ENCODE peak calls at places on chromosomes 6 and 20, in nine cellular contexts. One of them, this sample, is unnamed. For H3K9me3, the result is how much of the 10 kb centered on the place peaks cover.

GRCh38 chr6:48641544-48641943 is 530.5 kb upstream of the PTCHD4 start:
- DNase-seq in cardiac muscle cell: no peak
- DNase-seq in AG04450: peak
- DNase-seq in upper lobe of right lung: no peak
- DNase-seq in A549: no peak
- DNase-seq in Panc1: no peak
- DNase-seq in mucosa of descending colon: no peak
- DNase-seq in transverse colon: no peak
- DNase-seq in left ventricle myocardium inferior: no peak
- DNase-seq in this sample: no peak

GRCh38 chr6:109961666-109962065 is 16.4 kb upstream of the GPR6 start:
- DNase-seq in AG04450: no peak
- DNase-seq in upper lobe of right lung: no peak
- DNase-seq in left ventricle myocardium inferior: no peak
- DNase-seq in transverse colon: no peak
- DNase-seq in cardiac muscle cell: no peak
- DNase-seq in A549: no peak
- DNase-seq in mucosa of descending colon: no peak
- DNase-seq in Panc1: no peak
- DNase-seq in this sample: no peak

GRCh38 chr6:7921071-7921470 is 10.5 kb upstream of the TXNDC5 start:
- DNase-seq in left ventricle myocardium inferior: no peak
- DNase-seq in AG04450: no peak
- DNase-seq in cardiac muscle cell: no peak
- DNase-seq in mucosa of descending colon: no peak
- DNase-seq in upper lobe of right lung: no peak
- DNase-seq in transverse colon: no peak
- DNase-seq in A549: no peak
- DNase-seq in Panc1: no peak
- DNase-seq in this sample: no peak

GRCh38 chr20:36830791-36831691 is 44.9 kb upstream of the TLDC2 start:
- DNase-seq in mucosa of descending colon: no peak
- DNase-seq in cardiac muscle cell: peak
- DNase-seq in transverse colon: no peak
- DNase-seq in AG04450: no peak
- DNase-seq in Panc1: no peak
- DNase-seq in A549: no peak
- DNase-seq in upper lobe of right lung: no peak
- DNase-seq in left ventricle myocardium inferior: peak
- DNase-seq in this sample: no peak

GRCh38 chr6:138307352-138307751 is 70.4 kb upstream of the SMIM28 start:
- DNase-seq in Panc1: no peak
- DNase-seq in upper lobe of right lung: no peak
- DNase-seq in AG04450: no peak
- DNase-seq in left ventricle myocardium inferior: peak
- DNase-seq in cardiac muscle cell: no peak
- DNase-seq in A549: no peak
- DNase-seq in transverse colon: no peak
- DNase-seq in mucosa of descending colon: no peak
- DNase-seq in this sample: no peak

GRCh38 chr20:46028110-46028509 is 905 bp upstream of the SLC12A5 start:
- DNase-seq in upper lobe of right lung: no peak
- DNase-seq in AG04450: no peak
- DNase-seq in A549: no peak
- DNase-seq in Panc1: no peak
- DNase-seq in left ventricle myocardium inferior: no peak
- DNase-seq in transverse colon: no peak
- DNase-seq in mucosa of descending colon: no peak
- DNase-seq in cardiac muscle cell: no peak
- DNase-seq in this sample: no peak

GRCh38 chr6:25138697-25139051 is 140.5 kb upstream of the CARMIL1 start:
- DNase-seq in cardiac muscle cell: no peak
- DNase-seq in upper lobe of right lung: no peak
- DNase-seq in mucosa of descending colon: no peak
- DNase-seq in Panc1: no peak
- DNase-seq in transverse colon: no peak
- DNase-seq in A549: no peak
- DNase-seq in left ventricle myocardium inferior: no peak
- DNase-seq in AG04450: no peak
- DNase-seq in this sample: no peak

GRCh38 chr6:44202972-44203750 is 13.6 kb upstream of the MYMX start:
- DNase-seq in cardiac muscle cell: no peak
- DNase-seq in AG04450: no peak
- DNase-seq in left ventricle myocardium inferior: no peak
- DNase-seq in mucosa of descending colon: no peak
- DNase-seq in Panc1: no peak
- DNase-seq in A549: no peak
- DNase-seq in upper lobe of right lung: no peak
- DNase-seq in transverse colon: no peak
- DNase-seq in this sample: no peak

GRCh38 chr6:89430563-89430962 is 2.4 kb upstream of the ANKRD6 start:
- DNase-seq in upper lobe of right lung: no peak
- DNase-seq in Panc1: no peak
- DNase-seq in cardiac muscle cell: peak
- DNase-seq in left ventricle myocardium inferior: no peak
- DNase-seq in A549: no peak
- DNase-seq in transverse colon: no peak
- DNase-seq in mucosa of descending colon: no peak
- DNase-seq in AG04450: no peak
- DNase-seq in this sample: no peak

GRCh38 chr6:162785632-162786242 is 58.0 kb downstream of the PACRG start:
- DNase-seq in AG04450: no peak
- DNase-seq in left ventricle myocardium inferior: peak
- DNase-seq in mucosa of descending colon: no peak
- DNase-seq in A549: no peak
- DNase-seq in transverse colon: no peak
- DNase-seq in Panc1: no peak
- DNase-seq in upper lobe of right lung: no peak
- DNase-seq in cardiac muscle cell: peak
- DNase-seq in this sample: no peak

GRCh38 chr6:45554596-45554995 is 176.9 kb upstream of the SUPT3H start:
- DNase-seq in Panc1: no peak
- DNase-seq in transverse colon: no peak
- DNase-seq in left ventricle myocardium inferior: no peak
- DNase-seq in A549: no peak
- DNase-seq in cardiac muscle cell: no peak
- DNase-seq in AG04450: no peak
- DNase-seq in upper lobe of right lung: no peak
- DNase-seq in mucosa of descending colon: no peak
- DNase-seq in this sample: no peak

GRCh38 chr6:62998022-62998421 is 213.2 kb upstream of the FKBP1C start:
- DNase-seq in Panc1: no peak
- DNase-seq in mucosa of descending colon: no peak
- DNase-seq in left ventricle myocardium inferior: no peak
- DNase-seq in transverse colon: no peak
- DNase-seq in cardiac muscle cell: no peak
- DNase-seq in upper lobe of right lung: no peak
- DNase-seq in A549: no peak
- DNase-seq in AG04450: no peak
- DNase-seq in this sample: no peak

GRCh38 chr6:51542466-51542865 is 544.9 kb downstream of the PKHD1 start:
- DNase-seq in left ventricle myocardium inferior: no peak
- DNase-seq in transverse colon: no peak
- DNase-seq in mucosa of descending colon: no peak
- DNase-seq in upper lobe of right lung: no peak
- DNase-seq in AG04450: no peak
- DNase-seq in cardiac muscle cell: no peak
- DNase-seq in A549: no peak
- DNase-seq in Panc1: no peak
- DNase-seq in this sample: no peak

GRCh38 chr6:134074151-134074712 is 21.8 kb upstream of the SLC2A12 start:
- DNase-seq in mucosa of descending colon: no peak
- DNase-seq in left ventricle myocardium inferior: no peak
- DNase-seq in Panc1: no peak
- DNase-seq in cardiac muscle cell: no peak
- DNase-seq in AG04450: no peak
- DNase-seq in A549: no peak
- DNase-seq in upper lobe of right lung: no peak
- DNase-seq in transverse colon: no peak
- DNase-seq in this sample: no peak

GRCh38 chr6:31300797-31301196 is 28.9 kb upstream of the HLA-C start:
- DNase-seq in upper lobe of right lung: no peak
- DNase-seq in Panc1: no peak
- DNase-seq in transverse colon: no peak
- DNase-seq in left ventricle myocardium inferior: no peak
- DNase-seq in A549: no peak
- DNase-seq in AG04450: no peak
- DNase-seq in cardiac muscle cell: no peak
- DNase-seq in mucosa of descending colon: no peak
- DNase-seq in this sample: no peak

GRCh38 chr20:16785221-16785620 is 37.1 kb downstream of the OTOR start:
- DNase-seq in transverse colon: no peak
- DNase-seq in AG04450: no peak
- DNase-seq in Panc1: no peak
- DNase-seq in A549: no peak
- DNase-seq in left ventricle myocardium inferior: no peak
- DNase-seq in upper lobe of right lung: no peak
- DNase-seq in cardiac muscle cell: no peak
- DNase-seq in mucosa of descending colon: no peak
- DNase-seq in this sample: no peak

DNA sequence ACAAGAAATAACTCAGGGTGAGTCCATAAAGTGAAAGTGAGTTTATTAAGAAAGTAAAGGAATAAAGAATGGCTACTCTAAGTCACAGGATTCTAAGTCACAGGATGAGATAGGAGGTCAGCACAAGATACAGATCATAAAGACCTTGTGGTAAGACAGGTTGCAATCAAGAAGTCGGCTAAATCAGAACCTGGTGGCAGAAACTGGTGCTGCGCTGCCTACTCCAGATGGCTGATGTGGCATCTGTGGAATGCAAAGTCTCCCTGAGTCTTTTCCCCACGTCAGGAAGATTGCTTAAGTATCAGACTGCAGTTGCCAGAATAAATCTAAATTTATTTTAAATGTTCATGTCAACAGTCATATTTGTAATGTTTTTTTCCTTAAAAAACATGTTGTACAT is 10.7 kb upstream of the KCNK15 start:
- DNase-seq in cardiac muscle cell: peak
- DNase-seq in transverse colon: no peak
- DNase-seq in upper lobe of right lung: no peak
- DNase-seq in mucosa of descending colon: no peak
- DNase-seq in A549: peak
- DNase-seq in left ventricle myocardium inferior: no peak
- DNase-seq in Panc1: no peak
- DNase-seq in AG04450: no peak
- DNase-seq in this sample: no peak
- TF ChIP-seq CTCF in cardiac muscle cell: peak
- TF ChIP-seq CTCF in transverse colon: no peak
- TF ChIP-seq CTCF in upper lobe of right lung: no peak
- TF ChIP-seq CTCF in mucosa of descending colon: no peak
- TF ChIP-seq CTCF in A549: no peak
- TF ChIP-seq CTCF in left ventricle myocardium inferior: no peak
- TF ChIP-seq CTCF in Panc1: peak
- TF ChIP-seq CTCF in AG04450: peak
- TF ChIP-seq CTCF in this sample: no peak

GRCh38 chr6:38062066-38062465 is 242.5 kb downstream of the ZFAND3 start:
- DNase-seq in upper lobe of right lung: no peak
- DNase-seq in cardiac muscle cell: no peak
- DNase-seq in transverse colon: no peak
- DNase-seq in AG04450: no peak
- DNase-seq in Panc1: no peak
- DNase-seq in mucosa of descending colon: no peak
- DNase-seq in left ventricle myocardium inferior: no peak
- DNase-seq in A549: no peak
- DNase-seq in this sample: no peak

GRCh38 chr6:38055210-38055609 is 235.7 kb downstream of the ZFAND3 start:
- DNase-seq in left ventricle myocardium inferior: no peak
- DNase-seq in cardiac muscle cell: no peak
- DNase-seq in upper lobe of right lung: no peak
- DNase-seq in mucosa of descending colon: no peak
- DNase-seq in transverse colon: no peak
- DNase-seq in A549: no peak
- DNase-seq in Panc1: no peak
- DNase-seq in AG04450: no peak
- DNase-seq in this sample: no peak

GRCh38 chr6:38056361-38056760 is 236.8 kb downstream of the ZFAND3 start:
- DNase-seq in left ventricle myocardium inferior: no peak
- DNase-seq in A549: no peak
- DNase-seq in AG04450: no peak
- DNase-seq in mucosa of descending colon: no peak
- DNase-seq in Panc1: no peak
- DNase-seq in upper lobe of right lung: no peak
- DNase-seq in cardiac muscle cell: no peak
- DNase-seq in transverse colon: no peak
- DNase-seq in this sample: no peak

GRCh38 chr6:38054526-38054925 is 235.0 kb downstream of the ZFAND3 start:
- DNase-seq in AG04450: no peak
- DNase-seq in A549: no peak
- DNase-seq in left ventricle myocardium inferior: no peak
- DNase-seq in upper lobe of right lung: no peak
- DNase-seq in transverse colon: no peak
- DNase-seq in cardiac muscle cell: no peak
- DNase-seq in Panc1: no peak
- DNase-seq in mucosa of descending colon: no peak
- DNase-seq in this sample: no peak

GRCh38 chr6:38058022-38058421 is 238.5 kb downstream of the ZFAND3 start:
- DNase-seq in A549: no peak
- DNase-seq in upper lobe of right lung: no peak
- DNase-seq in AG04450: peak
- DNase-seq in cardiac muscle cell: no peak
- DNase-seq in transverse colon: no peak
- DNase-seq in Panc1: no peak
- DNase-seq in mucosa of descending colon: no peak
- DNase-seq in left ventricle myocardium inferior: no peak
- DNase-seq in this sample: no peak
- H3K9me3 ChIP-seq in A549: under half
- H3K9me3 ChIP-seq in upper lobe of right lung: under half
- H3K9me3 ChIP-seq in AG04450: under half
- H3K9me3 ChIP-seq in cardiac muscle cell: under half
- H3K9me3 ChIP-seq in transverse colon: under half
- H3K9me3 ChIP-seq in Panc1: under half
- H3K9me3 ChIP-seq in mucosa of descending colon: under half
- H3K9me3 ChIP-seq in left ventricle myocardium inferior: under half
- H3K9me3 ChIP-seq in this sample: under half

DNA sequence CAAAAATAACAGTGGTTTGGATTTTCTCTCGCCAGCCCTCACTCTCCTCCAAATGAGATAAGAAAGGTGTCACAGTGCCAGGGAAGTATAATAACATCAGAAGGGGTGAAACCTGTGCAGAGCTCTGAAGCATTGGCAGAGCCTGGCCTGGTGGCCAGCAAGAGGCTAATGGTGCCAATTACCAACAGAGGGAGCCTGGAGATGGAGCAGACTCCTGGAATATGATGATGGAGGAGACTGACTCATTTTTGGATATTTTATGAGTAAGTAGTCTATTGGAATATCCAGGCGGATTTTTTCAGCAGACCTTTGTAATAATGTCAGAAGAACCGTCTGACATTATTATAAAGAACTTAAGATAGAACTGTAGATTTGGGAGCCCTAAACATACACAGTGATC is 442.6 kb upstream of the MARCKS start:
- DNase-seq in mucosa of descending colon: no peak
- DNase-seq in AG04450: peak
- DNase-seq in cardiac muscle cell: peak
- DNase-seq in left ventricle myocardium inferior: no peak
- DNase-seq in upper lobe of right lung: no peak
- DNase-seq in A549: peak
- DNase-seq in transverse colon: peak
- DNase-seq in Panc1: peak
- DNase-seq in this sample: no peak
- TF ChIP-seq CTCF in mucosa of descending colon: peak
- TF ChIP-seq CTCF in AG04450: peak
- TF ChIP-seq CTCF in cardiac muscle cell: peak
- TF ChIP-seq CTCF in left ventricle myocardium inferior: peak
- TF ChIP-seq CTCF in upper lobe of right lung: peak
- TF ChIP-seq CTCF in A549: peak
- TF ChIP-seq CTCF in transverse colon: peak
- TF ChIP-seq CTCF in Panc1: peak
- TF ChIP-seq CTCF in this sample: peak

GRCh38 chr6:106807946-106808611 is 166.4 kb downstream of the CD24 start:
- DNase-seq in cardiac muscle cell: no peak
- DNase-seq in transverse colon: no peak
- DNase-seq in AG04450: no peak
- DNase-seq in Panc1: no peak
- DNase-seq in mucosa of descending colon: no peak
- DNase-seq in upper lobe of right lung: no peak
- DNase-seq in A549: no peak
- DNase-seq in left ventricle myocardium inferior: no peak
- DNase-seq in this sample: no peak
- H3K9me3 ChIP-seq in cardiac muscle cell: under half
- H3K9me3 ChIP-seq in transverse colon: half or more
- H3K9me3 ChIP-seq in AG04450: under half
- H3K9me3 ChIP-seq in Panc1: under half
- H3K9me3 ChIP-seq in mucosa of descending colon: half or more
- H3K9me3 ChIP-seq in upper lobe of right lung: under half
- H3K9me3 ChIP-seq in A549: under half
- H3K9me3 ChIP-seq in left ventricle myocardium inferior: half or more
- H3K9me3 ChIP-seq in this sample: under half

This sample was measured in Peyer's patch.